ENCODE peak calls at places on chromosomes 16 and 17, in four cellular contexts. J is dorsolateral prefrontal cortex; D is smooth muscle cell of the brain vasculature; A is activated CD4-positive, alpha-beta T cell treated with anti-CD3 and anti-CD28 coated beads for 24 hours. F is an unnamed sample.

GRCh38 chr16:13168091-13168572 is 266.7 kb downstream of the SHISA9 start:
- DNase-seq in J (no peak), D (no peak), A (no peak), F (no peak)

GRCh38 chr16:77431131-77431670 is 3.6 kb downstream of the ADAMTS18 start:
- DNase-seq in J (no peak), D (no peak), A (no peak), F (no peak)

GRCh38 chr16:83714286-83714685 is 93.5 kb upstream of the HSBP1 start:
- DNase-seq in J (no peak), D (no peak), A (no peak), F (no peak)

GRCh38 chr17:59093702-59094231 is 12.9 kb downstream of the TRIM37 start:
- DNase-seq in J (no peak), D (peak), A (no peak), F (no peak)

GRCh38 chr16:58299757-58300349 is 5.0 kb upstream of the PRSS54 start:
- DNase-seq in J (no peak), D (no peak), A (no peak), F (no peak)

GRCh38 chr17:71423871-71424546 is 696.8 kb upstream of the SOX9 start:
- DNase-seq in J (no peak), D (no peak), A (no peak), F (no peak)

GRCh38 chr16:6018848-6019489 is 921.4 kb upstream of the EEF2KMT start:
- DNase-seq in J (peak), D (no peak), A (no peak), F (no peak)

GRCh38 chr17:17205368-17206148 is 575 bp downstream of the PLD6 start:
- DNase-seq in J (no peak), D (no peak), A (peak), F (peak)

GRCh38 chr16:22614271-22614947 is 103.7 kb downstream of the NPIPB5 start:
- DNase-seq in J (no peak), D (no peak), A (no peak), F (no peak)

GRCh38 chr17:16936536-16937310 is 35.2 kb downstream of the TNFRSF13B start:
- DNase-seq in J (peak), D (no peak), A (no peak), F (no peak)

GRCh38 chr17:39740357-39741111 is 2.8 kb downstream of the GRB7 start:
- DNase-seq in J (no peak), D (no peak), A (no peak), F (no peak)

GRCh38 chr16:16092925-16093624 is 130.2 kb downstream of the ABCC6 start:
- DNase-seq in J (no peak), D (no peak), A (no peak), F (no peak)

F was measured in stimulated activated effector memory CD8-positive, alpha-beta T cell treated with anti-CD3 and anti-CD28 coated beads, Interleukin-12 subunit alpha, Interleukin-12 subunit beta, amount 100 ng/mL, for 72 hours.